ENCODE peak calls at places on chromosomes 12 and 14, in six cellular contexts. D, K, N, R, P and L are unnamed samples.

GRCh38 chr12:41212625-41213024 is 24.5 kb downstream of the PDZRN4 start:
- DNase-seq in D (no peak), K (no peak), N (no peak), R (no peak), P (no peak), L (no peak)

GRCh38 chr12:20320552-20320951 is 47.8 kb upstream of the PDE3A start:
- DNase-seq in D (no peak), K (no peak), N (no peak), R (no peak), P (no peak), L (no peak)

GRCh38 chr14:21978184-21978998 is 304.8 kb upstream of the OR4E1 start:
- DNase-seq in D (peak), K (no peak), N (peak), R (peak), P (peak), L (no peak)

GRCh38 chr12:121711925-121712461 is 559 bp upstream of the TMEM120B start:
- DNase-seq in D (peak), K (no peak), N (peak), R (no peak), P (peak), L (no peak)

GRCh38 chr14:41606249-41607118 is at the start of gene LRFN5:
- DNase-seq in D (no peak), K (no peak), N (peak), R (no peak), P (peak), L (no peak)

GRCh38 chr12:78697817-78698415 is 166.7 kb upstream of the SYT1 start:
- DNase-seq in D (no peak), K (no peak), N (peak), R (peak), P (no peak), L (no peak)

GRCh38 chr12:69546693-69547438 is 38.4 kb upstream of the CCT2 start:
- DNase-seq in D (no peak), K (no peak), N (no peak), R (no peak), P (peak), L (no peak)

GRCh38 chr12:9702239-9702638 is 30.7 kb downstream of the CLECL1 start:
- DNase-seq in D (no peak), K (no peak), N (no peak), R (no peak), P (peak), L (no peak)

GRCh38 chr12:1935242-1935641 is 16.8 kb upstream of the CACNA2D4 start:
- DNase-seq in D (no peak), K (no peak), N (no peak), R (no peak), P (no peak), L (no peak)

GRCh38 chr14:93628048-93628447 is 160.2 kb downstream of the PRIMA1 start:
- DNase-seq in D (no peak), K (no peak), N (no peak), R (no peak), P (no peak), L (no peak)

GRCh38 chr14:84375235-84375634 is 1154.7 kb upstream of the FLRT2 start:
- DNase-seq in D (no peak), K (no peak), N (peak), R (peak), P (no peak), L (no peak)

GRCh38 chr14:71071042-71071441 is 163.8 kb downstream of the PCNX1 start:
- DNase-seq in D (no peak), K (no peak), N (no peak), R (no peak), P (no peak), L (no peak)

GRCh38 chr14:93533437-93533836 is 102.7 kb downstream of the UNC79 start:
- DNase-seq in D (no peak), K (no peak), N (no peak), R (no peak), P (no peak), L (no peak)

GRCh38 chr12:64400041-64400440 is 4.2 kb upstream of the XPOT start:
- DNase-seq in D (no peak), K (no peak), N (no peak), R (peak), P (peak), L (no peak)

GRCh38 chr14:101444116-101444515 is 117.2 kb upstream of the DIO3 start:
- DNase-seq in D (no peak), K (peak), N (peak), R (peak), P (no peak), L (no peak)

GRCh38 chr14:92719890-92720323 is 28.5 kb downstream of the LGMN start:
- DNase-seq in D (peak), K (no peak), N (peak), R (no peak), P (no peak), L (peak)

GRCh38 chr12:124910561-124911478 is 3.6 kb downstream of the UBC start:
- DNase-seq in D (no peak), K (no peak), N (peak), R (peak), P (no peak), L (no peak)

GRCh38 chr14:20440882-20441281 is 4.9 kb upstream of the KLHL33 start:
- DNase-seq in D (no peak), K (no peak), N (no peak), R (no peak), P (peak), L (no peak)

GRCh38 chr12:130401703-130402102 is 64.0 kb downstream of the PIWIL1 start:
- DNase-seq in D (peak), K (no peak), N (no peak), R (no peak), P (no peak), L (no peak)

GRCh38 chr14:74801396-74801795 is 38.3 kb downstream of the YLPM1 start:
- DNase-seq in D (no peak), K (no peak), N (no peak), R (no peak), P (no peak), L (no peak)

GRCh38 chr14:63499701-63500250 is 43.4 kb downstream of the PPP2R5E start:
- DNase-seq in D (no peak), K (no peak), N (peak), R (no peak), P (no peak), L (peak)

GRCh38 chr12:132173135-132174014 is 29.1 kb downstream of the NOC4L start:
- DNase-seq in D (no peak), K (no peak), N (no peak), R (no peak), P (peak), L (no peak)

GRCh38 chr14:69827560-69827959 is 30.5 kb upstream of the SLC10A1 start:
- DNase-seq in D (no peak), K (no peak), N (peak), R (peak), P (no peak), L (no peak)

GRCh38 chr14:76957224-76957881 is 71.2 kb downstream of the IRF2BPL start:
- DNase-seq in D (no peak), K (no peak), N (no peak), R (peak), P (peak), L (no peak)

GRCh38 chr12:62210422-62210821 is 49.8 kb upstream of the USP15 start:
- DNase-seq in D (peak), K (no peak), N (peak), R (peak), P (peak), L (no peak)

GRCh38 chr12:121537814-121538698 is 42.8 kb downstream of the KDM2B start:
- DNase-seq in D (peak), K (no peak), N (peak), R (no peak), P (peak), L (no peak)

GRCh38 chr12:41250748-41251147 is 62.6 kb downstream of the PDZRN4 start:
- DNase-seq in D (no peak), K (no peak), N (no peak), R (no peak), P (no peak), L (no peak)

GRCh38 chr12:122888232-122888752 is 7.6 kb downstream of the VPS37B start:
- DNase-seq in D (peak), K (no peak), N (peak), R (peak), P (peak), L (no peak)

GRCh38 chr12:75892779-75893408 is 138.7 kb downstream of the PHLDA1 start:
- DNase-seq in D (peak), K (no peak), N (peak), R (peak), P (no peak), L (no peak)

GRCh38 chr12:64180951-64181350 is 41.1 kb downstream of the KICS2 start:
- DNase-seq in D (no peak), K (no peak), N (peak), R (peak), P (no peak), L (no peak)

GRCh38 chr14:77869350-77869749 is 69.4 kb downstream of the ADCK1 start:
- DNase-seq in D (no peak), K (no peak), N (no peak), R (no peak), P (no peak), L (no peak)

GRCh38 chr14:88986146-88986841 is 161.8 kb downstream of the TTC8 start:
- DNase-seq in D (no peak), K (no peak), N (peak), R (peak), P (no peak), L (no peak)

GRCh38 chr12:253116-253831 is 9.4 kb downstream of the SLC6A13 start:
- DNase-seq in D (no peak), K (no peak), N (no peak), R (no peak), P (no peak), L (no peak)

GRCh38 chr12:95978774-95979173 is 17.4 kb downstream of the HAL start:
- DNase-seq in D (no peak), K (no peak), N (no peak), R (no peak), P (no peak), L (no peak)

GRCh38 chr14:90536092-90536491 is 139.3 kb downstream of the CALM1 start:
- DNase-seq in D (no peak), K (no peak), N (no peak), R (no peak), P (no peak), L (no peak)

GRCh38 chr14:88426271-88426670 is 40.8 kb downstream of the SPATA7 start:
- DNase-seq in D (no peak), K (no peak), N (no peak), R (no peak), P (no peak), L (no peak)

GRCh38 chr12:116673713-116674112 is 64.2 kb downstream of the SPRING1 start:
- DNase-seq in D (peak), K (no peak), N (peak), R (no peak), P (peak), L (no peak)

GRCh38 chr14:29321646-29322045 is 555.1 kb downstream of the FOXG1 start:
- DNase-seq in D (no peak), K (no peak), N (no peak), R (peak), P (no peak), L (peak)